ENCODE peak calls at places on chromosomes 7 and 10, in ten cellular contexts. V is WERI-Rb-1, E is kidney epithelial cell, T is cardiac fibroblast, W is IMR-90, F is breast epithelium, Y is fibroblast of the aortic adventitia, J is BJ, X is brain microvascular endothelial cell, L is tibial nerve. N is an unnamed sample.
A peak's percentile ranks its signal among the peaks of the same experiment; 100 is the strongest.

GRCh38 chr10:14604181-14605142 is 170.2 kb downstream of the FAM107B start:
- DNase-seq in L (peak; percentile 76), T (peak; percentile 62), X (peak; percentile 25), J (no peak), F (peak; percentile 79), Y (peak; percentile 62), W (peak; percentile 70), E (no peak), V (peak; percentile 44), N (no peak)

GRCh38 chr10:113736576-113736975 is 14.9 kb upstream of the PLEKHS1 start:
- DNase-seq in F (no peak), T (no peak), J (no peak), W (no peak), L (no peak), V (no peak), Y (peak; percentile 47), X (no peak), E (no peak), N (no peak)

GRCh38 chr7:33050425-33051318 is 11.9 kb downstream of the NT5C3A start:
- DNase-seq in W (peak; percentile 59), Y (peak; percentile 72), L (no peak), T (peak; percentile 65), E (no peak), V (no peak), J (no peak), F (no peak), X (peak; percentile 57), N (peak; percentile 16)

GRCh38 chr7:136555933-136556332 is 312.5 kb upstream of the CHRM2 start:
- DNase-seq in F (no peak), E (no peak), V (peak; percentile 53), T (no peak), J (no peak), W (no peak), X (no peak), L (no peak), Y (no peak), N (no peak)

GRCh38 chr7:100649826-100650565 is 6.3 kb downstream of the ACTL6B start:
- DNase-seq in E (no peak), Y (peak; percentile 24), L (no peak), F (no peak), T (no peak), J (no peak), W (no peak), V (no peak), X (no peak), N (no peak)

GRCh38 chr10:131677671-131678070 is 223.1 kb upstream of the PPP2R2D start:
- DNase-seq in T (no peak), E (no peak), L (no peak), W (no peak), J (no peak), F (no peak), X (no peak), V (no peak), Y (no peak), N (no peak)

GRCh38 chr7:1223196-1224092 is 9.2 kb upstream of the UNCX start:
- DNase-seq in J (no peak), L (no peak), E (no peak), W (no peak), X (no peak), V (peak; percentile 31), F (no peak), Y (no peak), T (no peak), N (no peak)

GRCh38 chr10:20100157-20100556 is 283.9 kb downstream of the PLXDC2 start:
- DNase-seq in E (peak; percentile 4), V (no peak), J (no peak), Y (peak; percentile 5), F (no peak), T (peak; percentile 86), W (peak; percentile 65), L (no peak), X (peak; percentile 23), N (no peak)

GRCh38 chr7:79090543-79090942 is 362.9 kb downstream of the MAGI2 start:
- DNase-seq in F (no peak), J (no peak), L (no peak), T (peak; percentile 26), V (no peak), W (peak; percentile 55), Y (no peak), E (no peak), X (no peak), N (no peak)

GRCh38 chr7:33757563-33758165 is 147.7 kb upstream of the BMPER start:
- DNase-seq in X (peak; percentile 59), V (peak; percentile 27), F (no peak), L (peak; percentile 26), T (peak; percentile 76), W (peak; percentile 47), E (no peak), J (no peak), Y (peak; percentile 76), N (peak; percentile 45)

GRCh38 chr7:16811555-16811954 is 6.8 kb upstream of the AGR2 start:
- DNase-seq in Y (peak; percentile 18), T (peak; percentile 72), L (no peak), F (no peak), W (peak; percentile 73), J (peak; percentile 62), V (no peak), X (no peak), E (no peak), N (peak; percentile 9)

GRCh38 chr7:24455813-24456525 is 117.3 kb upstream of the PALS2 start:
- DNase-seq in W (no peak), V (no peak), F (no peak), X (no peak), Y (peak; percentile 4), L (no peak), E (no peak), T (no peak), J (no peak), N (no peak)

GRCh38 chr7:542935-543789 is 23.5 kb upstream of the PDGFA start:
- DNase-seq in Y (peak; percentile 86), F (no peak), W (peak; percentile 91), V (no peak), E (peak; percentile 82), L (no peak), T (peak; percentile 97), J (peak; percentile 84), X (peak; percentile 82), N (no peak)

GRCh38 chr7:28581351-28581750 is 169.0 kb downstream of the CREB5 start:
- DNase-seq in F (no peak), X (no peak), W (no peak), J (no peak), Y (no peak), V (no peak), E (no peak), T (no peak), L (no peak), N (no peak)

GRCh38 chr7:43698461-43699255 is 30.7 kb downstream of the COA1 start:
- DNase-seq in E (no peak), T (peak; percentile 22), X (no peak), L (no peak), Y (no peak), W (peak; percentile 79), V (no peak), F (no peak), J (no peak), N (no peak)

GRCh38 chr10:106134326-106135000 is 1030.0 kb downstream of the SORCS1 start:
- DNase-seq in X (no peak), T (no peak), J (no peak), V (no peak), E (no peak), F (no peak), W (no peak), Y (no peak), L (no peak), N (no peak)

GRCh38 chr10:131943021-131943814 is 38.5 kb downstream of the BNIP3 start:
- DNase-seq in J (no peak), Y (peak; percentile 6), T (peak; percentile 31), L (no peak), F (no peak), W (no peak), E (no peak), X (no peak), V (peak; percentile 60), N (no peak)

DNA sequence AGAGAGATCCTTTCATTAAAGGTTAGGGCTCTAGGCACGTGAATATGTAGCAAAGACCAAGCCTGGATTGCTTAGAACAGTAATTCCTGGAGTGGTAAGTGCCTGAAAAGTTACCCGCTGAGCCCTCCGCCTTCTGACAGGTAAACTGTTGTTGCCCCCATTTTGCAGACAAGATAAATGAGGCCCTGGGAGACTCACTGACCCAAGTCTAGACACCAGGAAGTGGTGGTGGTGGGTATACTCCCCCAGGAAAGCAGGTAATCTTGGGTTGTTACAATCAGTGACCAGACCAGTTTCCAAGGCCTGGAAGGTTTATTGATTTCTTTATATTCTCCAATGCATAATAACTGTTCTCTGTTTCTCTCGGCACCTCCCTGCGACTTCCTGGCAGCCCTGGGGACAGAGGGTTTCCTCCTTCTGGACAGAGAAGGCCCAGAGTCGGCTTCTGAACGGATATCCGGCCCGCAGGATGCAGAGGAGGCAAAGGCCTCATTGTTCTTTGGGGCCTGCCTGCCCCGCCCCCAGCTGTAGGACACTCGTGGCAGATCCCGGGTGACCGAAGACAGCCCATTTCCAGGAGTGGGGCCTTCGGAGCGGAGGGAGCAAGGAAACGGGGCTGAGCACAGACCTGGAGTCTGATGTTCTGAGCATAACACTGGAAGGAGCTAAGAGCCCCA is 1.3 kb upstream of the GRK5 start:
- DNase-seq in F (peak; percentile 59), W (no peak), X (no peak), J (no peak), L (peak; percentile 50), E (no peak), Y (no peak), T (no peak), V (peak; percentile 73), N (no peak)
- H3K4me3 ChIP-seq in F (peak overlapping the region; percentile 98), W (peak overlapping the region; percentile 54), X (peak overlapping the region; percentile 86), J (peak overlapping the region; percentile 58), L (peak overlapping the region; percentile 79), E (peak overlapping the region; percentile 57), Y (peak overlapping the region; percentile 44), T (peak overlapping the region; percentile 64), V (peak overlapping the region; percentile 40), N (peak overlapping the region; percentile 22)

DNA sequence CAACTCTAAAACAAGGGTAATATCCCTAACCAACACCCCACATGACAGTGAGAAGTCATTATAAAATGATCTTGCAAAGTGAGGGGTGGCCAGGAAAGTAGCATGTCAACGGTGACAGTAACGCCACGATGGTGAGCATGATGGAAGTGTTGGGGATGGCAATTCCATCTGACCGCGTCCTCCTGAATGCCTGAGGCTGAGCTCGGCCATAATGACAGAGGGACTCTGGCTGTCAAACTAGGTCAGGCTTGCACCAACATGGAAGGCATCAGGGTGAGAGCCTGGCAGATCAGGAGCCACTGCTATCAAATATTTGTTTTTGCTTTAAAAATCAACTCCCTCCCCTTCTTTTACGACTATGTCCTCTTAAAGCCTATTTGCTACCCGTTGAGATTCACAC is 55.7 kb upstream of the EFCAB10 start:
- DNase-seq in J (no peak), F (no peak), E (no peak), V (no peak), L (no peak), X (no peak), T (no peak), W (no peak), Y (no peak), N (no peak)
- TF ChIP-seq CTCF in J (no peak), F (no peak), E (no peak), V (no peak), L (no peak), X (no peak), T (no peak), W (no peak), Y (no peak), N (no peak)

GRCh38 chr7:128407751-128408708 is 1.8 kb downstream of the IMPDH1 start:
- DNase-seq in Y (no peak), V (peak; percentile 94), L (no peak), E (no peak), X (no peak), J (no peak), T (no peak), W (no peak), F (no peak), N (no peak)
- H3K4me3 ChIP-seq in Y (peak overlapping the region; percentile 84), V (peak overlapping the region; percentile 43), L (no peak overlapping the region), E (no peak overlapping the region), X (no peak overlapping the region), J (no peak overlapping the region), T (peak overlapping the region; percentile 64), W (no peak overlapping the region), F (peak overlapping the region; percentile 78), N (peak overlapping the region; percentile 59)

GRCh38 chr7:7181519-7182155 is 707 bp upstream of the C1GALT1 start:
- DNase-seq in V (peak; percentile 47), T (no peak), J (no peak), E (no peak), X (no peak), L (no peak), F (no peak), W (peak; percentile 28), Y (peak; percentile 54), N (no peak)
- TF ChIP-seq CTCF in V (no peak), T (no peak), J (no peak), E (peak; percentile 12), X (no peak), L (no peak), F (no peak), W (no peak), Y (no peak), N (no peak)

N was measured in HFF-Myc.